ENCODE peak calls at places on chromosomes 2 and 18, in nine cellular contexts. L is activated CD4-positive, alpha-beta T cell treated with anti-CD3 and anti-CD28 coated beads, Interleukin-2, amount 10 ng/mL, durations not matched to agents 7 days and 5 days; Y is NCI-H69; C is left ventricle myocardium superior; V is stimulated activated CD4-positive, alpha-beta T cell treated with anti-CD3 and anti-CD28 coated beads, Interleukin-12 subunit alpha, Interleukin-12 subunit beta, amount 100 ng/mL, for 48 hours; I is activated CD8-positive, alpha-beta T cell treated with anti-CD3 and anti-CD28 coated beads, Interleukin-2, amount 10 ng/mL, durations not matched to agents 7 days and 5 days; U is central memory CD8-positive, alpha-beta T cell; S is posterior vena cava; B is uterus. G is an unnamed sample.

GRCh38 chr2:102839668-102840388 is 78.0 kb downstream of the TMEM182 start:
- DNase-seq in L (peak; percentile 45), Y (peak; percentile 43), C (no peak), V (peak; percentile 34), I (peak; percentile 57), U (no peak), S (no peak), B (no peak), G (no peak)

GRCh38 chr2:141329949-141330348 is 800.9 kb downstream of the LRP1B start:
- DNase-seq in L (no peak), Y (no peak), C (no peak), V (no peak), I (no peak), U (no peak), S (no peak), B (no peak), G (no peak)

GRCh38 chr2:232481322-232482140 is 6.1 kb downstream of the ECEL1 start:
- DNase-seq in L (no peak), Y (no peak), C (no peak), V (no peak), I (no peak), U (no peak), S (no peak), B (no peak), G (no peak)

GRCh38 chr2:38700113-38700780 is 34.3 kb downstream of the GALM start:
- DNase-seq in L (no peak), Y (no peak), C (no peak), V (no peak), I (no peak), U (no peak), S (no peak), B (no peak), G (no peak)

GRCh38 chr2:156379069-156379468 is 46.5 kb upstream of the NR4A2 start:
- DNase-seq in L (no peak), Y (no peak), C (no peak), V (no peak), I (no peak), U (no peak), S (no peak), B (no peak), G (no peak)

GRCh38 chr2:234363011-234363487 is 133.8 kb downstream of the ARL4C start:
- DNase-seq in L (no peak), Y (peak; percentile 96), C (no peak), V (no peak), I (no peak), U (no peak), S (no peak), B (no peak), G (no peak)

GRCh38 chr2:171315781-171316180 is 118.0 kb downstream of the METTL8 start:
- DNase-seq in L (no peak), Y (no peak), C (no peak), V (no peak), I (no peak), U (no peak), S (no peak), B (no peak), G (no peak)

GRCh38 chr18:80108122-80108536 is 933 bp upstream of the ADNP2 start:
- DNase-seq in L (no peak), Y (no peak), C (no peak), V (no peak), I (no peak), U (no peak), S (no peak), B (peak; percentile 14), G (no peak)

GRCh38 chr18:62643181-62643580 is 72.2 kb upstream of the PHLPP1 start:
- DNase-seq in L (no peak), Y (no peak), C (no peak), V (no peak), I (no peak), U (no peak), S (no peak), B (no peak), G (no peak)

GRCh38 chr18:78814321-78814720 is 165.3 kb upstream of the SALL3 start:
- DNase-seq in L (no peak), Y (no peak), C (no peak), V (no peak), I (no peak), U (no peak), S (peak; percentile 79), B (no peak), G (no peak)

G was measured in epithelial cell of proximal tubule.